ENCODE peak calls at places on chromosomes 6 and 20, in ten cellular contexts. X is lower leg skin, F is left lung, J is WERI-Rb-1, Z is pancreas, I is dorsolateral prefrontal cortex, K is PC-3, C is colonic mucosa, D is fibroblast of lung, O is ovary. B is an unnamed sample.

GRCh38 chr6:15522427-15522826 is 140.4 kb downstream of the DTNBP1 start:
- DNase-seq in X (no peak), F (no peak), J (peak; percentile 7), Z (no peak), I (no peak), K (no peak), C (no peak), D (no peak), O (no peak), B (peak; percentile 21)

GRCh38 chr6:112330071-112330876 is 16.9 kb upstream of the RFPL4B start:
- DNase-seq in X (peak; percentile 24), F (no peak), J (no peak), Z (no peak), I (no peak), K (peak; percentile 41), C (no peak), D (peak; percentile 25), O (no peak), B (peak; percentile 65)

GRCh38 chr6:167407239-167408064 is 82.6 kb downstream of the TTLL2 start:
- DNase-seq in X (no peak), F (no peak), J (no peak), Z (no peak), I (no peak), K (no peak), C (no peak), D (no peak), O (no peak), B (no peak)

GRCh38 chr20:14757728-14758127 is 420.3 kb upstream of the FLRT3 start:
- DNase-seq in X (no peak), F (no peak), J (no peak), Z (no peak), I (no peak), K (no peak), C (no peak), D (no peak), O (no peak), B (no peak)

GRCh38 chr20:25055711-25056492 is 2.0 kb downstream of the ACSS1 start:
- DNase-seq in X (no peak), F (no peak), J (no peak), Z (peak; percentile 56), I (no peak), K (peak; percentile 32), C (peak; percentile 59), D (no peak), O (peak; percentile 44), B (no peak)

GRCh38 chr6:38160831-38161230 is 341.3 kb downstream of the ZFAND3 start:
- DNase-seq in X (no peak), F (no peak), J (peak; percentile 5), Z (no peak), I (no peak), K (no peak), C (no peak), D (no peak), O (no peak), B (no peak)

GRCh38 chr20:47735412-47736400 is 49.6 kb downstream of the SULF2 start:
- DNase-seq in X (peak; percentile 43), F (peak; percentile 90), J (no peak), Z (no peak), I (no peak), K (no peak), C (no peak), D (peak; percentile 27), O (no peak), B (peak; percentile 17)

GRCh38 chr20:20195011-20195705 is 142.8 kb downstream of the CFAP61 start:
- DNase-seq in X (no peak), F (no peak), J (no peak), Z (no peak), I (no peak), K (no peak), C (no peak), D (no peak), O (no peak), B (no peak)

GRCh38 chr6:163083141-163083540 is 331.4 kb upstream of the QKI start:
- DNase-seq in X (no peak), F (no peak), J (no peak), Z (no peak), I (no peak), K (no peak), C (no peak), D (no peak), O (no peak), B (no peak)

GRCh38 chr6:835476-836160 is 142.7 kb upstream of the EXOC2 start:
- DNase-seq in X (no peak), F (no peak), J (peak; percentile 40), Z (no peak), I (no peak), K (peak; percentile 16), C (no peak), D (no peak), O (no peak), B (no peak)

GRCh38 chr6:167652701-167653095 is 174.0 kb upstream of the AFDN start:
- DNase-seq in X (no peak), F (no peak), J (no peak), Z (no peak), I (no peak), K (no peak), C (no peak), D (no peak), O (no peak), B (no peak)

GRCh38 chr6:131134950-131135243 is 370 bp upstream of the AKAP7 start:
- DNase-seq in X (no peak), F (no peak), J (no peak), Z (no peak), I (no peak), K (no peak), C (no peak), D (peak; percentile 75), O (no peak), B (no peak)
- H3K4me3 ChIP-seq in X (peak overlapping the region; percentile 48), F (peak overlapping the region; percentile 77), J (peak overlapping the region; percentile 70), Z (peak overlapping the region; percentile 82), I (peak overlapping the region; percentile 80), K (peak overlapping the region; percentile 71), C (peak overlapping the region; percentile 66), D (peak overlapping the region; percentile 79), O (peak overlapping the region; percentile 77), B (peak overlapping the region; percentile 66)

GRCh38 chr6:17202526-17202925 is 78.6 kb upstream of the RBM24 start:
- DNase-seq in X (no peak), F (no peak), J (no peak), Z (no peak), I (no peak), K (no peak), C (peak; percentile 46), D (peak; percentile 63), O (no peak), B (no peak)

GRCh38 chr6:17204548-17204947 is 76.6 kb upstream of the RBM24 start:
- DNase-seq in X (no peak), F (no peak), J (no peak), Z (no peak), I (no peak), K (no peak), C (no peak), D (no peak), O (no peak), B (no peak)

GRCh38 chr6:17197607-17198006 is 83.6 kb upstream of the RBM24 start:
- DNase-seq in X (no peak), F (no peak), J (no peak), Z (no peak), I (no peak), K (no peak), C (no peak), D (no peak), O (no peak), B (no peak)

DNA sequence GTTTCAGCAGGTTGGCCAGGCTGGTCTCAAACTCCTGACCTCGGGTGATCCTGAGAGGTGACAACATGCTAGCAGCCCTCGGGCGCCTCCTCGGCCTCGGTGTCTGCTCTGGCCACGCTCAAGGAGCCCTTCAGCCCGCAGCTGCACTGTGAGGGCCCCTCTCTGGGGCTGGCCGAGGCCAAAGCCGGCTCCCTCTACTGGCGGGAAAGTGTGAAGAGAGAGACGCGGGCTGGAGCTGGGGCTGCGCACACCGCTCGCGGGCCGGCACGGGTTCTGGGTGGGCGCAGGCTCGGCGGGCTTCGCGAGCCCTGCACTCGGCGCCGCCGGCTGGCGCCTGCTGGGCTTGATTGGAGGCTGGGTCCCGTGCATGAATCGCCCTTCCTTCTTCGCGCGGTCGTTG is 80.8 kb upstream of the RBM24 start:
- DNase-seq in X (no peak), F (no peak), J (peak; percentile 33), Z (no peak), I (no peak), K (no peak), C (no peak), D (no peak), O (no peak), B (no peak)
- TF ChIP-seq CTCF in X (no peak), F (no peak), J (peak; percentile 41), Z (no peak), I (no peak), K (peak; percentile 26), C (no peak), D (no peak), O (no peak), B (no peak)

DNA sequence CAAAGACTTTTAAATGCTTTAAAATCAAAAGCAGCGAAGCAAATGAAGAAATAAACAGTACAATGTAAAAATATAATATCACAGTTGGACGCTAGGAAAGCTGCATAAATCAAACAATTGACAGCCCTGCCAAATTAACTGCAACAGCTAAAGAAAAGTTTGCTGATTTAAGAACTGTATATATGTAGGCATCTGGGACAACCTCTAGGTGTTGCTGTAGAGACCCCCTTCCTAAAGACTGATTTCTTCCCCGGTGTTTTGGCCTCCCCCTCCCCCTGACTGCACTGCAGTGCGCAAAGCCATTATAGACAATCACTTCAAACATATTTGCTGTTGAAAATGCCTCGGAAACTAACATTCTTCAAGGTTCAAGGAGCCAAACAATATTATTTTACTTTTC is 1.1 kb downstream of the ELOVL4 start:
- DNase-seq in X (no peak), F (no peak), J (peak; percentile 46), Z (no peak), I (no peak), K (peak; percentile 16), C (no peak), D (peak; percentile 45), O (no peak), B (peak; percentile 13)
- H3K4me3 ChIP-seq in X (no peak overlapping the region), F (no peak overlapping the region), J (peak overlapping the region; percentile 92), Z (peak overlapping the region; percentile 71), I (peak overlapping the region; percentile 94), K (peak overlapping the region; percentile 81), C (peak overlapping the region; percentile 38), D (peak overlapping the region; percentile 87), O (peak overlapping the region; percentile 47), B (peak overlapping the region; percentile 79)

GRCh38 chr6:56963043-56963442 is 8.1 kb downstream of the BEND6 start:
- DNase-seq in X (no peak), F (no peak), J (no peak), Z (no peak), I (no peak), K (no peak), C (no peak), D (no peak), O (no peak), B (no peak)

GRCh38 chr6:56959094-56959493 is 4.2 kb downstream of the BEND6 start:
- DNase-seq in X (no peak), F (no peak), J (no peak), Z (no peak), I (no peak), K (peak; percentile 51), C (no peak), D (no peak), O (no peak), B (no peak)

GRCh38 chr6:56962451-56962850 is 7.5 kb downstream of the BEND6 start:
- DNase-seq in X (no peak), F (no peak), J (no peak), Z (no peak), I (no peak), K (no peak), C (no peak), D (no peak), O (no peak), B (peak; percentile 54)

GRCh38 chr6:56959938-56960337 is 5.0 kb downstream of the BEND6 start:
- DNase-seq in X (no peak), F (no peak), J (no peak), Z (no peak), I (no peak), K (peak; percentile 91), C (no peak), D (peak; percentile 83), O (no peak), B (peak; percentile 60)

GRCh38 chr6:56961151-56961550 is 6.2 kb downstream of the BEND6 start:
- DNase-seq in X (no peak), F (no peak), J (no peak), Z (no peak), I (no peak), K (peak; percentile 48), C (no peak), D (no peak), O (no peak), B (no peak)
- TF ChIP-seq CTCF in X (no peak), F (no peak), J (no peak), Z (no peak), I (no peak), K (peak; percentile 44), C (no peak), D (no peak), O (no peak), B (no peak)